ENCODE peak calls at places on chromosomes 1 and 21, in seven cellular contexts. W is hepatocyte, A is IMR-90, O is ascending aorta, L is foreskin fibroblast, J is tibial artery, T is PC-3. G is an unnamed sample.

GRCh38 chr1:10917513-10918454 is 94.7 kb upstream of the TARDBP start:
- DNase-seq in W (no peak), A (no peak), O (no peak), T (no peak), J (no peak), L (no peak), G (no peak)

GRCh38 chr1:15848143-15848928 is 829 bp downstream of the SPEN start:
- DNase-seq in A (peak), J (no peak), T (no peak), L (peak), W (peak), O (no peak), G (peak)

GRCh38 chr21:18812308-18812707 is 408.7 kb upstream of the TMPRSS15 start:
- DNase-seq in A (no peak), L (no peak), O (no peak), J (no peak), T (no peak), W (no peak), G (no peak)

GRCh38 chr1:223707270-223708000 is 4.9 kb upstream of the CAPN2 start:
- DNase-seq in O (peak), T (peak), L (peak), W (peak), A (peak), J (peak), G (peak)

GRCh38 chr1:196355206-196355786 is 252.9 kb downstream of the KCNT2 start:
- DNase-seq in W (peak), T (peak), A (peak), J (no peak), L (peak), O (no peak), G (no peak)

GRCh38 chr1:83954301-83954823 is 44.6 kb downstream of the TTLL7 start:
- DNase-seq in O (no peak), L (no peak), A (no peak), J (no peak), T (no peak), W (no peak), G (no peak)

GRCh38 chr1:30063621-30064280 is 659.6 kb downstream of the MATN1 start:
- DNase-seq in O (no peak), L (no peak), A (no peak), W (no peak), T (peak), J (no peak), G (no peak)

GRCh38 chr1:242205622-242206489 is 207.0 kb upstream of the MAP1LC3C start:
- DNase-seq in W (no peak), A (no peak), L (peak), J (no peak), O (no peak), T (peak), G (no peak)

GRCh38 chr1:178541829-178542553 is 29.1 kb downstream of the TEX35 start:
- DNase-seq in T (peak), O (no peak), J (no peak), A (no peak), L (peak), W (peak), G (no peak)

GRCh38 chr1:67204298-67204697 is 38.0 kb downstream of the IL23R start:
- DNase-seq in T (no peak), L (no peak), O (no peak), J (no peak), A (no peak), W (no peak), G (no peak)

GRCh38 chr1:37471345-37472231 is 2.8 kb upstream of the ZC3H12A start:
- DNase-seq in W (peak), O (peak), T (peak), A (peak), J (peak), L (peak), G (peak)

GRCh38 chr21:31260790-31261189 is 83.3 kb downstream of the TIAM1 start:
- DNase-seq in A (peak), T (no peak), J (no peak), O (no peak), W (no peak), L (peak), G (no peak)

GRCh38 chr1:159266832-159267231 is 35.3 kb upstream of the FCER1A start:
- DNase-seq in O (no peak), W (no peak), L (no peak), T (no peak), J (no peak), A (no peak), G (no peak)

GRCh38 chr1:151372411-151372934 is at the start of gene SELENBP1:
- DNase-seq in W (peak), J (peak), T (peak), O (no peak), L (peak), A (peak), G (peak)

GRCh38 chr1:63663301-63663700 is 70.1 kb downstream of the PGM1 start:
- DNase-seq in L (peak), O (no peak), J (no peak), T (peak), W (no peak), A (peak), G (no peak)

GRCh38 chr1:183607322-183607980 is 17.2 kb upstream of the NCF2 start:
- DNase-seq in A (no peak), T (no peak), L (no peak), J (no peak), O (no peak), W (no peak), G (no peak)

GRCh38 chr1:170032531-170033295 is 41.8 kb downstream of the KIFAP3 start:
- DNase-seq in A (peak), W (no peak), L (peak), J (no peak), T (peak), O (no peak), G (no peak)

GRCh38 chr1:118484893-118485292 is 299.9 kb upstream of the SPAG17 start:
- DNase-seq in W (no peak), L (no peak), T (no peak), J (no peak), A (no peak), O (no peak), G (no peak)

GRCh38 chr1:27257155-27257554 is 22.7 kb downstream of the WDTC1 start:
- DNase-seq in W (no peak), O (no peak), T (no peak), A (peak), J (no peak), L (no peak), G (no peak)

GRCh38 chr1:101239095-101240040 is 2.5 kb downstream of the S1PR1 start:
- DNase-seq in T (no peak), J (no peak), A (no peak), W (no peak), O (no peak), L (no peak), G (no peak)

GRCh38 chr1:235417101-235417697 is 50.0 kb downstream of the TBCE start:
- DNase-seq in W (peak), L (peak), T (peak), O (no peak), J (peak), A (peak), G (no peak)

GRCh38 chr21:45292399-45293213 is 4.9 kb upstream of the POFUT2 start:
- DNase-seq in W (peak), L (peak), O (peak), T (peak), A (peak), J (peak), G (peak)

GRCh38 chr1:60562715-60563114 is 489.1 kb upstream of the C1orf87 start:
- DNase-seq in O (no peak), J (no peak), A (no peak), T (no peak), L (no peak), W (no peak), G (no peak)

GRCh38 chr1:67850151-67850551 is 16.9 kb upstream of the GNG12 start:
- DNase-seq in L (peak), O (no peak), T (peak), W (peak), J (no peak), A (peak), G (no peak)

GRCh38 chr1:55876276-55877060 is 661.3 kb upstream of the USP24 start:
- DNase-seq in T (no peak), L (peak), J (peak), W (no peak), A (no peak), O (no peak), G (no peak)

GRCh38 chr1:223228201-223228600 is 85.2 kb upstream of the TLR5 start:
- DNase-seq in J (no peak), L (no peak), T (no peak), A (no peak), W (no peak), O (no peak), G (no peak)

GRCh38 chr1:51517361-51518032 is 1.6 kb downstream of the EPS15 start:
- DNase-seq in O (no peak), W (no peak), L (peak), T (peak), A (peak), J (peak), G (no peak)

GRCh38 chr1:195574511-195574910 is 1033.7 kb downstream of the KCNT2 start:
- DNase-seq in W (no peak), L (no peak), A (no peak), J (no peak), T (no peak), O (no peak), G (no peak)

GRCh38 chr1:241985787-241986186 is 13.1 kb downstream of the MAP1LC3C start:
- DNase-seq in L (peak), W (peak), J (no peak), T (peak), A (peak), O (no peak), G (no peak)

GRCh38 chr1:98217601-98218000 is 296.8 kb upstream of the DPYD start:
- DNase-seq in A (no peak), O (no peak), T (no peak), L (no peak), J (no peak), W (no peak), G (no peak)

GRCh38 chr1:196535727-196536126 is 72.5 kb downstream of the KCNT2 start:
- DNase-seq in J (no peak), A (peak), O (no peak), L (peak), T (peak), W (no peak), G (no peak)

DNA sequence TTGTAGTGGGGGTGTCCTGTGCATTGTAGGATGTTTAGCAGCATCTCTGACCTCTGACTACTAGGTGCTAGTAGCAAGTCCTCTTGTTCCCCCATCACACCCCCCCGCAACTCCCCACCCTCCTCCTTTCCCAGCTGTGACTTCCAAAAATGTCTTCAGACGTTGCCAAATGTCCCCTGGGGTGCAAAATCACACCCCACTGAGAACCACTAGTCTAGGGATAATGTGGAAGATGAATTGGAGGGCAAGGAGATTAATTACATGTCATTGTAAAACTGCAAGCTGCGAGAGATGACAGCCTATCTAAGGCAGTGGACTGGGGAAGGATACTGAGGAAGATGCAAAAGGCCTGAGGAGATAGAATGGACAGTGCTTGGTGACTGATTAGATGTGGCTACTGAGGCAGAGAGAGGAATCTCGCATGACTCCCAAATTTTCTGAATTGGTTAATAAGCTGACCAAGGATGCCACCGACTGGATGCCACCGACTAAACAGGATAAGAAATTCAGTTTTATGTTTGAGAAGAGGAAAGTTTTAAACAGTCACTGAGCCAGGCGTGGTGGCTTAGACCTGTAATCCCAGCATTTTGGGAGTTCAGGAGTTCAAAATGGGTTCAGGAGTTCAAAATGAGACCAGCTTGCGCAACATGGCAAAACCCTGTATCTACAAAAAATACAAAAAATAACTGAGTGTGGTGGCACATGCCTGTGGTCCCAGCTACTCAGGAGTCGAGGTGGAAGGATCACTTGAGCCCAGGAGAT is 3.1 kb upstream of the JAK1 start:
- DNase-seq in J (no peak), L (peak), T (peak), W (no peak), O (no peak), A (peak), G (no peak)
- TF ChIP-seq CTCF in J (no peak), L (no peak), T (peak), W (no peak), O (no peak), A (peak), G (no peak)

GRCh38 chr1:48674641-48675040 is 102.0 kb downstream of the BEND5 start:
- DNase-seq in J (no peak), W (no peak), T (peak), L (peak), O (no peak), A (peak), G (no peak)

GRCh38 chr1:48675251-48675650 is 101.4 kb downstream of the BEND5 start:
- DNase-seq in W (no peak), A (no peak), T (no peak), O (no peak), L (peak), J (no peak), G (no peak)

GRCh38 chr1:48671578-48671977 is 105.1 kb downstream of the BEND5 start:
- DNase-seq in J (no peak), L (no peak), O (no peak), T (no peak), A (no peak), W (no peak), G (no peak)

GRCh38 chr1:48676376-48676775 is 100.3 kb downstream of the BEND5 start:
- DNase-seq in A (no peak), J (no peak), W (no peak), O (no peak), L (no peak), T (peak), G (no peak)

DNA sequence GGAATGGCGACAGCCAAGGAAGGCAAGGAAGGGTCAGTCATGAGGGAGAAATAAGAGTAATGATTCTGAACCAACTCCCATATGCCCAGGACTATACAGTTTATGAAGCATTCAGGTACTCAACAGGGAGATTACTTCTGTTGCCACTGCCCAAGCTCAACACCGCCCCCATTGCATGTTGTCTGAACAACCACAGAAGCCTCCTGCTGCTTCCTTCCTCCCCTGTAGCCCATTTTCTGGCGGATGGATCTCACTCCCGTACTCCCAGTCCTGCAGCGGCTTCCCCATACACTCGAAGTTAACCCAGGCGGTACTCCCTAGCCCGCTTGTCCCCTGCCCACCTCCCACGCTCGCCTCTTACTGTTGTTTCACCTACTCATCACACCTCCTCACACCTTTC is 103.0 kb downstream of the BEND5 start:
- DNase-seq in O (no peak), J (no peak), T (peak), L (no peak), W (peak), A (no peak), G (no peak)
- TF ChIP-seq CTCF in O (no peak), J (no peak), T (peak), L (no peak), W (peak), A (no peak), G (no peak)

DNA sequence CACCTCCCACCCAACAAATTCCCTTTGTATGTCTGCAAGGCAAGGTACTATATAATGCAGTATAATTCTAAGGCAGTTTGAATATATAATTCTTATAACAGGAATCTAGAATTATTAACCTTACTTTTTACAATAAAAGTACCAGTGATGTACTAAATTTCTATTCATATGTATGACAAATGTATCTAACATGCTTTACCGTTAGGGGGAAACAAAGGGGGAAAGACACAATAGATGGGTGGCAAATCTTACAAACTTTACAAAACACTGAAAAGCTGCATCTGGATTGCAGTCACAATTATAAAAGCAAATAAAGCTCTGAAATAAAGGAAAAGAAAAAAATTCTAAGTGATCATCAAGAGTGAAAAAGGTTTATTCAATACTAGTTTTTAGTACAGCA is 2.3 kb downstream of the PIK3R3 start:
- DNase-seq in J (no peak), A (no peak), O (no peak), L (no peak), W (no peak), T (peak), G (no peak)
- TF ChIP-seq CTCF in J (no peak), A (no peak), O (no peak), L (no peak), W (no peak), T (peak), G (no peak)

DNA sequence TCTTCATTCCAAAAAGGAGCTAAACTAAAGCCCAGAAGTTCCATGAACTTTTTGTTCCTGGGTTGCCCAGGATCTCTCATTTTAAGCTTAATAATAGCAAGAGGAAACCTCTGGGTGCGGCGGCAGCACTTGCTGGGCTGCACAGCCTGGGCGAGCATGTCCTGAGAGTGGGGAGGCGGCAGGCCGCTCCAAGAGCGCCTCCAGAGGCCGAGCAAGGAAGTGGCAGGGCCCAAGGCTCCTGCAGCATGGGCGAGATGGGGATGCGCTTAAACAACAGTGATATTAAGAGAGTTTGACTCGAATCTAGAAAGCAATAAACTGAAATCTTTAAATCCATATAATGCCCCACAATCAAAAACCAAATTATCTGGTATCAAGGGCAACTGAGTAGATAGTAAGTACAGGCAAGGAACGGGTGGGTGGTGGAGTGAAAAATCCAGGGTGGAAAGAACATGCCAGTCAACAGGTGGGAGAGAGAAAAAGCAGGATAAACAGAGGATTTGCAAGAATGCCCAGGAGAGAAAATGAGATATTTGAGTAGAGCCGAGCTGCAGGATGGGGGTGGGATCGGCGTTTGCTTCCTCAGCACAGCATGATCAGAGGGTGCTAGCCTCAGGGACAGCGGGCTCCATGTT is 14.1 kb upstream of the TNR start:
- DNase-seq in T (peak), W (peak), J (no peak), A (no peak), L (no peak), O (no peak), G (no peak)
- TF ChIP-seq CTCF in T (peak), W (peak), J (peak), A (peak), L (peak), O (no peak), G (no peak)